ENCODE peak calls at places on chromosomes 12 and 14, in six cellular contexts. V, T, O, I, B and R are unnamed samples. For H3K4me1 and H3K27me3, the result is how much of the 10 kb centered on the place peaks cover.

GRCh38 chr12:110345176-110345651 is 58.3 kb downstream of the ANAPC7 start:
- DNase-seq in V (no peak), T (no peak), O (peak), I (peak), B (no peak), R (no peak)

GRCh38 chr12:101743724-101744472 is 4.6 kb upstream of the SYCP3 start:
- DNase-seq in V (no peak), T (no peak), O (no peak), I (no peak), B (no peak), R (no peak)

GRCh38 chr12:42473561-42473960 is 116.0 kb downstream of the PRICKLE1 start:
- DNase-seq in V (no peak), T (no peak), O (no peak), I (no peak), B (no peak), R (no peak)

GRCh38 chr14:99755068-99755405 is 38.2 kb upstream of the EML1 start:
- DNase-seq in V (no peak), T (no peak), O (no peak), I (no peak), B (peak), R (no peak)

GRCh38 chr12:59067068-59067467 is 146.8 kb upstream of the LRIG3 start:
- DNase-seq in V (peak), T (no peak), O (no peak), I (peak), B (no peak), R (no peak)

GRCh38 chr12:92408072-92408900 is 262.6 kb upstream of the BTG1 start:
- DNase-seq in V (no peak), T (peak), O (no peak), I (peak), B (peak), R (no peak)

GRCh38 chr14:94659953-94660946 is 48.1 kb downstream of the SERPINA3 start:
- DNase-seq in V (no peak), T (no peak), O (peak), I (no peak), B (no peak), R (no peak)

GRCh38 chr12:80769553-80770140 is 52.9 kb downstream of the MYF5 start:
- DNase-seq in V (no peak), T (no peak), O (no peak), I (no peak), B (no peak), R (no peak)

GRCh38 chr14:21257395-21258193 is 11.6 kb downstream of the HNRNPC start:
- DNase-seq in V (no peak), T (no peak), O (no peak), I (no peak), B (no peak), R (no peak)

GRCh38 chr14:62451221-62451620 is 594.0 kb downstream of the KCNH5 start:
- DNase-seq in V (no peak), T (no peak), O (no peak), I (no peak), B (no peak), R (no peak)

GRCh38 chr14:76326918-76327689 is 48.8 kb upstream of the ESRRB start:
- DNase-seq in V (no peak), T (no peak), O (no peak), I (no peak), B (no peak), R (no peak)

GRCh38 chr14:66025779-66026178 is 460.4 kb upstream of the CCDC196 start:
- DNase-seq in V (no peak), T (no peak), O (no peak), I (no peak), B (no peak), R (no peak)

GRCh38 chr12:126708492-126708896 is 1558.5 kb upstream of the TMEM132C start:
- DNase-seq in V (peak), T (no peak), O (no peak), I (no peak), B (no peak), R (no peak)

GRCh38 chr12:713281-713875 is 39.0 kb upstream of the WNK1 start:
- DNase-seq in V (no peak), T (no peak), O (no peak), I (no peak), B (no peak), R (no peak)

GRCh38 chr14:95858893-95859292 is 17.7 kb upstream of the TUNAR start:
- DNase-seq in V (no peak), T (no peak), O (no peak), I (no peak), B (no peak), R (no peak)

GRCh38 chr14:105388110-105388951 is 10.0 kb upstream of the TEX22 start:
- DNase-seq in V (no peak), T (no peak), O (no peak), I (no peak), B (peak), R (no peak)

GRCh38 chr12:103441437-103442186 is 54.2 kb downstream of the C12orf42 start:
- DNase-seq in V (no peak), T (no peak), O (no peak), I (no peak), B (no peak), R (no peak)

GRCh38 chr12:75526655-75527511 is 15.5 kb upstream of the KRR1 start:
- DNase-seq in V (peak), T (peak), O (no peak), I (peak), B (no peak), R (no peak)

GRCh38 chr14:68285421-68286179 is 466.0 kb downstream of the RAD51B start:
- DNase-seq in V (peak), T (no peak), O (no peak), I (no peak), B (no peak), R (no peak)
- H3K4me1 ChIP-seq in V (under half), T (under half), O (under half), I (under half), B (under half), R (under half)

DNA sequence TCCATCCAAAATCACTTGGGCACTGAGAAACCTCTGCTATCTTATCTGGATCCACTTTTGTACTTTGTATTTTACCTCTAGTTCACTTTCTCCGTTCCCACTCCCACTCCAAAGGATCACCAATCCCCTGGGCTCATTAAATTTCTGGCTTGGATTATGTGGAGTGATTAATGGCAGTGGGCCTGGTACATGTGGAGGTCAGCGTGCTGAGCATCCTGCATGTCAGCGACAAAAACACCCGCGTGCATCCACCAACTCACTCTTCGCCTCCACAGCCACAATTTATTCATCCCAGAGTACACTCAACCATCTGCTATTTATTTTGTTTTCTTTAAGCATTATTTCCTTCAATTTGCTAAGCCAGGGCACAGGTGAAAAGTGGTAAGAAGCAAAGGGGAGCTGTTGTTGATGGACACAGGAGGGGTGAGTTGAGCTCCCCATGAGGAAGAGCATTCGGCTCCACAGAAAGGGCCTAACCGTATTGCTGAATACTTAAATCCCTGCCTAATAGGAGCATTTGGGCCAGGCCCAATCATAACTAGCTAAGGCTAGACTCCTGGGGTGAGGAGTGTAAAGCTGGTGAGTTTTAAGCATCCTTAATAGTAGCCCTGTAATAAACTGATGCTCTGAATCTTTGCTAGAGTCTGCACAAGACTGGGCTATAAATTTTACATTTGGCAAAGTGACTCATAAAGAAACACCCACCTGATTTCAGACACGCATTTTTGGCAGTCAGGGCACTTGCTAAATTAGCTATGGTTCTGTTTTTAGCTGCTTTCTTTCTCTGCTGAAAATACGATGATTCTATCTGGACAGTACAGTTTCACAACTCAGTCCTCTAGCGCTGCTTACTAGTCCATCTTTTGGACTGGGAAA is 137.8 kb downstream of the SLC25A21 start:
- DNase-seq in V (peak), T (no peak), O (no peak), I (no peak), B (no peak), R (no peak)
- H3K27me3 ChIP-seq in V (under half), T (under half), O (under half), I (under half), B (under half), R (under half)

GRCh38 chr12:56337753-56338221 is 897 bp upstream of the IL23A start:
- DNase-seq in V (no peak), T (no peak), O (no peak), I (no peak), B (no peak), R (no peak)
- H3K4me1 ChIP-seq in V (under half), T (under half), O (under half), I (under half), B (under half), R (under half)

GRCh38 chr12:114272071-114272470 is 133.9 kb downstream of the TBX5 start:
- DNase-seq in V (no peak), T (no peak), O (no peak), I (no peak), B (no peak), R (no peak)

GRCh38 chr12:114275937-114276785 is 129.8 kb downstream of the TBX5 start:
- DNase-seq in V (peak), T (no peak), O (no peak), I (no peak), B (no peak), R (no peak)

GRCh38 chr12:114269153-114269552 is 136.8 kb downstream of the TBX5 start:
- DNase-seq in V (no peak), T (no peak), O (no peak), I (no peak), B (no peak), R (no peak)

GRCh38 chr12:114274131-114274530 is 131.8 kb downstream of the TBX5 start:
- DNase-seq in V (no peak), T (no peak), O (no peak), I (no peak), B (no peak), R (no peak)
- H3K27me3 ChIP-seq in V (under half), T (half or more), O (under half), I (under half), B (under half), R (under half)

GRCh38 chr14:103030741-103031565 is 26.4 kb downstream of the CDC42BPB start:
- DNase-seq in V (no peak), T (no peak), O (no peak), I (no peak), B (no peak), R (no peak)

GRCh38 chr14:103028772-103029171 is 28.6 kb downstream of the CDC42BPB start:
- DNase-seq in V (no peak), T (no peak), O (no peak), I (no peak), B (no peak), R (no peak)

GRCh38 chr14:103028161-103028767 is 29.1 kb downstream of the CDC42BPB start:
- DNase-seq in V (no peak), T (no peak), O (no peak), I (no peak), B (no peak), R (no peak)

GRCh38 chr14:103031566-103031911 is 25.8 kb downstream of the CDC42BPB start:
- DNase-seq in V (no peak), T (no peak), O (no peak), I (no peak), B (no peak), R (no peak)

DNA sequence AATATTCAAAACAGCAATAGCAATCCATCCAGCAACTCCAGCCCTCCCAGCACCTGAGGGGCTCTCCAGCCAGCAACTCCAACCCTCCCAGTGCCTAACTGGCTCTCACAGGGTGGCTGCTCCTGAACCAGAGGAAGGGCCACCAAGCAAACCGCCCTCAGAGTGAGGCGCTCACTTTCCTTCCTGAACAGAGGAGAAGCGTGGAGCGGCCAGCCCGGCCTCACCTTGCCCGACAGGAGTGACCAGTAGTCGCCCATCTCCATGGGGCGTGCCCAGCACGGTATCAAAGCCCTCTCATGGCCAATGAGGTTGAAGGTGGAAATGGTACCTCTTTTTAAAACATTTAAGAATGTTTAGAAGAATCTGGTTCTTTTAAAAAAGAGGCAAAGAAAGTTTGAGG is 27.4 kb downstream of the CDC42BPB start:
- DNase-seq in V (no peak), T (no peak), O (no peak), I (no peak), B (no peak), R (no peak)
- H3K4me1 ChIP-seq in V (under half), T (under half), O (under half), I (under half), B (under half), R (under half)

GRCh38 chr14:97413991-97414717 is 617.0 kb downstream of the VRK1 start:
- DNase-seq in V (no peak), T (no peak), O (no peak), I (no peak), B (no peak), R (no peak)
- H3K27me3 ChIP-seq in V (under half), T (under half), O (under half), I (half or more), B (under half), R (under half)

DNA sequence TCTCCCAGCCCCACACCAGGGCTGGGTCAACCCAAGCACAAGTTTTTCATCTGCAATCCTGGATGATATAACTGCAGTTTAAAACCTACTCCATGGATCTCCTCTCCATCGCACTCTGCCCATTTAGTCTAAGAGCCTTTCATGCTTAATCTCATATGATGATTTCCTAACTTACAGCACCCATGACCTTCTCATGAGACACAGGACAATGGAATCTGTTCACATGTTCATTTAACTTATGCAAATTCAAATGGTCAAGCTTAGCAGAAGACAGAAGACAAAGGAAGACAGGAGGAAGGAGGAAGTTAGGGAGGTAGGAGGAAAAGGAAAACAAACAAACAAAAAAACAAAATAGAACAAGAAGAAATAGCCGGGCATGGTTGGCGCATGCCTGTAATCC is 64.6 kb upstream of the PNMA1 start:
- DNase-seq in V (no peak), T (no peak), O (no peak), I (no peak), B (no peak), R (no peak)
- H3K4me1 ChIP-seq in V (under half), T (under half), O (half or more), I (under half), B (under half), R (half or more)

GRCh38 chr12:132346496-132347470 is 17.4 kb upstream of the GALNT9 start:
- DNase-seq in V (no peak), T (no peak), O (no peak), I (no peak), B (no peak), R (peak)

GRCh38 chr12:132344181-132344580 is 14.8 kb upstream of the GALNT9 start:
- DNase-seq in V (no peak), T (no peak), O (no peak), I (no peak), B (no peak), R (no peak)

GRCh38 chr12:132345555-132346200 is 16.3 kb upstream of the GALNT9 start:
- DNase-seq in V (no peak), T (no peak), O (no peak), I (no peak), B (no peak), R (no peak)

GRCh38 chr12:132344601-132345000 is 15.2 kb upstream of the GALNT9 start:
- DNase-seq in V (no peak), T (no peak), O (no peak), I (no peak), B (no peak), R (no peak)

DNA sequence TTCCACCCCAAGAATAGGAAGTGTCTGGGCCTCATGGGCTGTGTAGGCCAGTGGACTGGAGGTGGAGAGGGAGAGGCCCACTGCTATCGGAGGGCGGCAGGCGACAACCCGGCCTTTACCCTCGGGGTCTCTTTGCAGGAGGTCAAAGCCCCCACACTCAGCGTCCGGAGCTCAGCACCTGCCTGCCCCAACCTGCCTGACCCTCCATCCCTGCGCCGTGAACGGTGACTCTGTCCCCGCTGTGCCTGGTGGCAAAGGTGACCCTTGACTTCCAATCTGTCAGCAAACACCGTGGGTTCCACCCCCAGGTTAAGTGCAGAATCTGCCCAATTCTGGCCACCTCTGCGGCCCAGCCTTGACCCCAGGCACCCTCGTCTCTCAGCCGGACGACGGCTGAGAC is 15.7 kb upstream of the GALNT9 start:
- DNase-seq in V (no peak), T (no peak), O (no peak), I (no peak), B (no peak), R (no peak)
- H3K27me3 ChIP-seq in V (under half), T (under half), O (under half), I (under half), B (under half), R (under half)

GRCh38 chr14:22808388-22809209 is 6.6 kb downstream of the SLC7A7 start:
- DNase-seq in V (no peak), T (no peak), O (no peak), I (no peak), B (no peak), R (no peak)

GRCh38 chr14:22814373-22814772 is 862 bp downstream of the SLC7A7 start:
- DNase-seq in V (no peak), T (no peak), O (no peak), I (no peak), B (no peak), R (no peak)

GRCh38 chr14:22813145-22813544 is 2.1 kb downstream of the SLC7A7 start:
- DNase-seq in V (no peak), T (no peak), O (no peak), I (no peak), B (no peak), R (no peak)

GRCh38 chr14:22812744-22813143 is 2.5 kb downstream of the SLC7A7 start:
- DNase-seq in V (no peak), T (no peak), O (no peak), I (no peak), B (no peak), R (no peak)

DNA sequence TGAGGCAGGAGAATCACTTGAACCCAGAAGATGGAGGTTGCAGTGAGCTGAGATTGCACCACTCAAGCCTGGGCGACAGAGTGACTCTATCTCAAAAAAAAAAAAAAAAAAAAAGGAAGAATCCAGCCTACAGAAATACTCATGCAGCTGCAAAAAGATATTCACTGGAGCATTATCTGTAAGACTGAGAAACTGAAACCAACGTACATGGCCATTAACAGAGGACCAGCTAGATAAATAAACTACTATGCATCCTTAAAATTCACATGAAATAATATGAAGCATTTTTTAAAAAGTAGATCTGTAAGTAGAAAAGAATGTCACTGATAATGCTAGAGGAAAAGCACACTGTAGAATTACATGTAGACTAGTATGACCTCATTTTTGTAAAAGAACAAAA is 3.5 kb downstream of the SLC7A7 start:
- DNase-seq in V (peak), T (no peak), O (no peak), I (no peak), B (no peak), R (no peak)
- H3K4me1 ChIP-seq in V (under half), T (under half), O (under half), I (under half), B (under half), R (under half)

GRCh38 chr12:3302406-3303041 is 188.5 kb upstream of the PRMT8 start:
- DNase-seq in V (no peak), T (no peak), O (no peak), I (no peak), B (no peak), R (no peak)
- H3K27me3 ChIP-seq in V (under half), T (under half), O (under half), I (under half), B (under half), R (under half)